ENCODE peak calls at places on chromosomes 1 and 21, in seven cellular contexts. One of them, this sample, is unnamed.

GRCh38 chr1:8360493-8361197 is 42.7 kb downstream of the SLC45A1 start:
- DNase-seq in K562: no peak
- DNase-seq in SK-N-SH: no peak
- DNase-seq in H1: no peak
- DNase-seq in HCT116: no peak
- DNase-seq in HepG2: no peak
- DNase-seq in GM12878: no peak
- DNase-seq in this sample: no peak

GRCh38 chr1:228782662-228783414 is 47.6 kb downstream of the RHOU start:
- DNase-seq in HepG2: peak
- DNase-seq in GM12878: no peak
- DNase-seq in SK-N-SH: no peak
- DNase-seq in H1: no peak
- DNase-seq in K562: no peak
- DNase-seq in HCT116: no peak
- DNase-seq in this sample: no peak

GRCh38 chr1:233240839-233241682 is 54.5 kb downstream of the PCNX2 start:
- DNase-seq in H1: no peak
- DNase-seq in GM12878: no peak
- DNase-seq in HCT116: no peak
- DNase-seq in K562: peak
- DNase-seq in SK-N-SH: peak
- DNase-seq in HepG2: peak
- DNase-seq in this sample: peak

GRCh38 chr21:22791986-22792560 is 1793.9 kb downstream of the NCAM2 start:
- DNase-seq in SK-N-SH: peak
- DNase-seq in HCT116: no peak
- DNase-seq in GM12878: no peak
- DNase-seq in K562: peak
- DNase-seq in HepG2: peak
- DNase-seq in H1: no peak
- DNase-seq in this sample: no peak

GRCh38 chr1:31577515-31578191 is 1.3 kb downstream of the TINAGL1 start:
- DNase-seq in HCT116: no peak
- DNase-seq in GM12878: no peak
- DNase-seq in SK-N-SH: no peak
- DNase-seq in K562: peak
- DNase-seq in HepG2: peak
- DNase-seq in H1: peak
- DNase-seq in this sample: peak

GRCh38 chr1:87939486-87939885 is 610.8 kb downstream of the LMO4 start:
- DNase-seq in HCT116: no peak
- DNase-seq in K562: no peak
- DNase-seq in HepG2: no peak
- DNase-seq in GM12878: no peak
- DNase-seq in H1: no peak
- DNase-seq in SK-N-SH: no peak
- DNase-seq in this sample: no peak

GRCh38 chr1:234111458-234112142 is 207.1 kb downstream of the SLC35F3 start:
- DNase-seq in HCT116: no peak
- DNase-seq in K562: peak
- DNase-seq in H1: peak
- DNase-seq in SK-N-SH: peak
- DNase-seq in HepG2: peak
- DNase-seq in GM12878: no peak
- DNase-seq in this sample: peak

GRCh38 chr1:228416217-228416971 is at the start of gene TRIM17:
- DNase-seq in SK-N-SH: peak
- DNase-seq in HCT116: no peak
- DNase-seq in GM12878: no peak
- DNase-seq in K562: no peak
- DNase-seq in H1: peak
- DNase-seq in HepG2: peak
- DNase-seq in this sample: peak

GRCh38 chr1:30379684-30380624 is 343.4 kb downstream of the MATN1 start:
- DNase-seq in SK-N-SH: peak
- DNase-seq in HCT116: peak
- DNase-seq in H1: peak
- DNase-seq in K562: peak
- DNase-seq in GM12878: peak
- DNase-seq in HepG2: peak
- DNase-seq in this sample: peak

GRCh38 chr1:110460253-110461220 is 9.6 kb downstream of the PROK1 start:
- DNase-seq in HCT116: peak
- DNase-seq in K562: peak
- DNase-seq in GM12878: peak
- DNase-seq in HepG2: peak
- DNase-seq in SK-N-SH: peak
- DNase-seq in H1: peak
- DNase-seq in this sample: peak

DNA sequence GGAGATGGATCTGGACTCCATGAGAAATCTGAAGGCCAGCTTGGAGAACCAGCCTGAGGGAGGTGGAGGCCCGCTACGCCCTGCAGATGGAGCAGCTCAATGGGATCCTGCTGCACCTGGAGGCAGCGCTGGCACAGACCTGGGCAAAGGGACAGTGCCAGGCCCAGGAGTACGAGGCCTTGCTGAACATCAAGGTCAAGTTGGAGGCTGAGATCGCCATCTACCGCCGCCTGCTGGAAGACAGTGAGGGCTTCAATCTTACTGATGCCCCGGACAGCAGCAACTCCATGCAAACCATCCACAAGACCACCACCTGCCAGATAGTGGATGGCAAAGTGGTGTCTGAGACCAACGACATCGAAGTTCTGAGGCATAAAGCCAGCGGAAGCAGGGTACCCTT is 601.5 kb upstream of the ZP4 start:
- DNase-seq in SK-N-SH: no peak
- DNase-seq in HepG2: no peak
- DNase-seq in HCT116: no peak
- DNase-seq in GM12878: no peak
- DNase-seq in H1: no peak
- DNase-seq in K562: no peak
- DNase-seq in this sample: no peak
- TF ChIP-seq JUND in SK-N-SH: no peak
- TF ChIP-seq JUND in HepG2: no peak
- TF ChIP-seq JUND in HCT116: no peak
- TF ChIP-seq JUND in GM12878: no peak
- TF ChIP-seq JUND in H1: no peak
- TF ChIP-seq JUND in K562: no peak
- TF ChIP-seq JUND in this sample: no peak

GRCh38 chr1:182681516-182681915 is 2.9 kb downstream of the RGS8 start:
- DNase-seq in HCT116: no peak
- DNase-seq in GM12878: no peak
- DNase-seq in H1: no peak
- DNase-seq in SK-N-SH: no peak
- DNase-seq in K562: no peak
- DNase-seq in HepG2: no peak
- DNase-seq in this sample: no peak

GRCh38 chr1:182680408-182680807 is 4.0 kb downstream of the RGS8 start:
- DNase-seq in HepG2: no peak
- DNase-seq in SK-N-SH: no peak
- DNase-seq in GM12878: no peak
- DNase-seq in H1: no peak
- DNase-seq in HCT116: no peak
- DNase-seq in K562: no peak
- DNase-seq in this sample: no peak

GRCh38 chr1:182680901-182681300 is 3.5 kb downstream of the RGS8 start:
- DNase-seq in HepG2: no peak
- DNase-seq in GM12878: no peak
- DNase-seq in H1: no peak
- DNase-seq in SK-N-SH: no peak
- DNase-seq in HCT116: no peak
- DNase-seq in K562: no peak
- DNase-seq in this sample: no peak

GRCh38 chr1:182677393-182678098 is 6.8 kb downstream of the RGS8 start:
- DNase-seq in K562: no peak
- DNase-seq in HepG2: no peak
- DNase-seq in GM12878: peak
- DNase-seq in H1: no peak
- DNase-seq in SK-N-SH: no peak
- DNase-seq in HCT116: no peak
- DNase-seq in this sample: no peak

DNA sequence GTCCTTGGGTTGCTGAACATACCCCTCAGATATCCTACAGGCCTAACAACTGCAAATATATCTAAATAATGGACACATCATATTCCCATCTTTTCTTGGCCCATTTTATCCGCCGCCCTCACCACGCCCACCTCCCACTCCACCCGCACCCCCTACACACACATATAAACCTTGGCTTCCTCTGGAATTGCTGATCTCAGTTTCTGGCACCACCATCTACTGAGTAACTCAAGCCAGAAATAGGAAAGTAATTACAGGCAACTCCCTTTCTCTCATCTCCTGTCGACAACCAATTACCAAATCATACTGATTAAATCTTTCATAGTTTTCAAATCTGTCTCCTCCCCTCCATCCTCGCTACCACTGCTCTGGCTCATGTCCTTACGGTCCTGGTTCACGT is 4.7 kb downstream of the RGS8 start:
- DNase-seq in HCT116: no peak
- DNase-seq in SK-N-SH: no peak
- DNase-seq in GM12878: no peak
- DNase-seq in HepG2: no peak
- DNase-seq in H1: no peak
- DNase-seq in K562: no peak
- DNase-seq in this sample: no peak
- TF ChIP-seq JUND in HCT116: no peak
- TF ChIP-seq JUND in SK-N-SH: no peak
- TF ChIP-seq JUND in GM12878: no peak
- TF ChIP-seq JUND in HepG2: no peak
- TF ChIP-seq JUND in H1: no peak
- TF ChIP-seq JUND in K562: no peak
- TF ChIP-seq JUND in this sample: no peak

DNA sequence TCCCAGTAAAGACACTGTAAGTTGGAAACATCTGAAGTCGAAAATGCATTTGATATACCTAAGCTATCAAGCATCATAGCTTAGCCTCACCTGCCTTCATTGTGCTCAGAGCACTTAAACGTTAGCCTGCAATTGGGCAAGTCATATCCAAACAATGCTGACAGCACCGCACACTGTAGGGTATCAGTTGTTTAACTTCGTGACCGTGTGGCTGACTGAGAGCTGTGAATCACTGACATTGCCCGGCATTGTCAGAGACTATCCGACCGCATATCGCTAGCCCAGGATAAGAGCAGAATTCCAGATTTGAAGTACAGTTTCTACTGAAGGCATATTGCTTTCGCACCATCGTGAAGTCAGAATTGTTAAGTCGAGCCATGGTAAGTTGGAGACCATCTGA is 41.5 kb downstream of the GALNT2 start:
- DNase-seq in GM12878: no peak
- DNase-seq in HCT116: no peak
- DNase-seq in K562: no peak
- DNase-seq in SK-N-SH: no peak
- DNase-seq in HepG2: no peak
- DNase-seq in H1: no peak
- DNase-seq in this sample: no peak
- TF ChIP-seq JUND in GM12878: no peak
- TF ChIP-seq JUND in HCT116: no peak
- TF ChIP-seq JUND in K562: no peak
- TF ChIP-seq JUND in SK-N-SH: no peak
- TF ChIP-seq JUND in HepG2: no peak
- TF ChIP-seq JUND in H1: no peak
- TF ChIP-seq JUND in this sample: no peak

GRCh38 chr1:114130213-114130612 is 23.5 kb downstream of the SYT6 start:
- DNase-seq in H1: no peak
- DNase-seq in K562: no peak
- DNase-seq in HCT116: no peak
- DNase-seq in HepG2: no peak
- DNase-seq in SK-N-SH: no peak
- DNase-seq in GM12878: no peak
- DNase-seq in this sample: no peak
- TF ChIP-seq JUND in H1: no peak
- TF ChIP-seq JUND in K562: no peak
- TF ChIP-seq JUND in HCT116: no peak
- TF ChIP-seq JUND in HepG2: no peak
- TF ChIP-seq JUND in SK-N-SH: no peak
- TF ChIP-seq JUND in GM12878: no peak
- TF ChIP-seq JUND in this sample: no peak

GRCh38 chr21:34570315-34570714 is 44.6 kb downstream of the RCAN1 start:
- DNase-seq in HepG2: no peak
- DNase-seq in H1: no peak
- DNase-seq in HCT116: no peak
- DNase-seq in SK-N-SH: no peak
- DNase-seq in GM12878: no peak
- DNase-seq in K562: no peak
- DNase-seq in this sample: no peak
- TF ChIP-seq JUND in HepG2: no peak
- TF ChIP-seq JUND in H1: no peak
- TF ChIP-seq JUND in HCT116: no peak
- TF ChIP-seq JUND in SK-N-SH: no peak
- TF ChIP-seq JUND in GM12878: no peak
- TF ChIP-seq JUND in K562: no peak
- TF ChIP-seq JUND in this sample: no peak

GRCh38 chr21:16047857-16048256 is 318.1 kb downstream of the USP25 start:
- DNase-seq in GM12878: no peak
- DNase-seq in K562: no peak
- DNase-seq in H1: no peak
- DNase-seq in SK-N-SH: peak
- DNase-seq in HCT116: no peak
- DNase-seq in HepG2: no peak
- DNase-seq in this sample: no peak
- TF ChIP-seq JUND in GM12878: no peak
- TF ChIP-seq JUND in K562: no peak
- TF ChIP-seq JUND in H1: no peak
- TF ChIP-seq JUND in SK-N-SH: no peak
- TF ChIP-seq JUND in HCT116: no peak
- TF ChIP-seq JUND in HepG2: no peak
- TF ChIP-seq JUND in this sample: no peak

DNA sequence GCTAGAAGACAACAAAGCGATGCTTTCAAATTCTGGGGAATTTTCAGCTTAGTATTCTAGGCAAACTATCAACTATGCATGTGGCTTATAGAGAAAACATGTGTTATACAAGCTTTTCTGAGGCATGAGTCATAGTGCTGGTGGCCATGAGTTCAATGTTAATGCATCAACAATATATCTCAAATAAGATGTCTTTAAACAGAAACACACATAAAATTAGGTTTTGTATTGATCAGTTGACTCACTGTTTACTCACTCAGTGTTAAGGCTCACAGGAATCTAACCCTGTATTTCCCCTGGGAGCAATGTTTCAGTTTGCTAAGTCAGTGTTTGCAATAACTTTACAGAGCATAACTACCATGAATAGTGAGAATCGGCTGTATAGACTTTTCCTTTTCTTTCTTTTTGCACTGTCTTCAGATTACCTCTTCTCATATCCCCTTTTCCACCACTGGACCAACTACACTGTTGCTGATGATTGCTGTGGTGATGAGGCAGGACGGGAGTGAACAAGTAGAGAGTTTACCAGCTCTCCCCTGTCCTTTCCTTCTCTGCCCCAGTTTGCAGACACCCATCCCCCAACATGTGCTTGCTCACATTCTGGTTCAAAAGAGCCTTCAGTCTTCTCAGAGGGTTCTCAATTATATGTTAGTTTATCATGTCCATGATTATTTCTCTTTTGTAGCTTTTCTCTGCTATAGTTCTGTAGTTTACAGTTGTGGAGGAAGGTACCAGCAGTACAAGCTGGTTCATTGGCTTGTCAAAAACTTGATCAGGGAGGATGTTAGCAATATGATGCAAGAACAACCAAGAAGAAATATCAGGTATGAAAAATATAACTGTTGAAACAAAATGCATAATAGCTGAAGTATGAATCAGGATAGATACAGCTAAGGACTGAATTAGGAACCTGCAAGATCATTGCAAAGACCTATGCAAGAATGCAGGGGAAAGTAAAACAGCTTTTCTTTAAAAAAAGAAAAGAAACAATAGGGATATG is 23.9 kb downstream of the CD2 start:
- DNase-seq in HCT116: no peak
- DNase-seq in K562: no peak
- DNase-seq in SK-N-SH: no peak
- DNase-seq in H1: peak
- DNase-seq in HepG2: peak
- DNase-seq in GM12878: no peak
- DNase-seq in this sample: no peak
- TF ChIP-seq JUND in HCT116: no peak
- TF ChIP-seq JUND in K562: peak
- TF ChIP-seq JUND in SK-N-SH: no peak
- TF ChIP-seq JUND in H1: no peak
- TF ChIP-seq JUND in HepG2: peak
- TF ChIP-seq JUND in GM12878: no peak
- TF ChIP-seq JUND in this sample: peak